ENCODE peak calls at places on chromosomes 16 and 17, in five cellular contexts. One of them, this sample, is unnamed.

GRCh38 chr16:4131621-4132020 is 15.4 kb upstream of the ADCY9 start:
- DNase-seq in HFF-Myc: no peak
- DNase-seq in cardiac fibroblast: no peak
- DNase-seq in mucosa of descending colon: no peak
- DNase-seq in right atrium auricular region: no peak
- DNase-seq in this sample: no peak

GRCh38 chr16:23857256-23857891 is 21.6 kb downstream of the PRKCB start:
- DNase-seq in HFF-Myc: no peak
- DNase-seq in cardiac fibroblast: no peak
- DNase-seq in mucosa of descending colon: no peak
- DNase-seq in right atrium auricular region: no peak
- DNase-seq in this sample: no peak

GRCh38 chr17:80219013-80219776 is 938 bp downstream of the SGSH start:
- DNase-seq in HFF-Myc: peak; percentile 45
- DNase-seq in cardiac fibroblast: peak; percentile 82
- DNase-seq in mucosa of descending colon: peak; percentile 81
- DNase-seq in right atrium auricular region: peak; percentile 87
- DNase-seq in this sample: peak; percentile 31

GRCh38 chr17:43713494-43714162 is 45.0 kb downstream of the SOST start:
- DNase-seq in HFF-Myc: no peak
- DNase-seq in cardiac fibroblast: peak; percentile 43
- DNase-seq in mucosa of descending colon: peak; percentile 16
- DNase-seq in right atrium auricular region: no peak
- DNase-seq in this sample: no peak

GRCh38 chr16:59030923-59031485 is 296.9 kb upstream of the GOT2 start:
- DNase-seq in HFF-Myc: no peak
- DNase-seq in cardiac fibroblast: no peak
- DNase-seq in mucosa of descending colon: no peak
- DNase-seq in right atrium auricular region: no peak
- DNase-seq in this sample: no peak

GRCh38 chr17:63431939-63432804 is 13.9 kb downstream of the CYB561 start:
- DNase-seq in HFF-Myc: no peak
- DNase-seq in cardiac fibroblast: peak; percentile 46
- DNase-seq in mucosa of descending colon: peak; percentile 55
- DNase-seq in right atrium auricular region: no peak
- DNase-seq in this sample: peak; percentile 88

GRCh38 chr17:8674344-8675305 is 44.1 kb upstream of the MYH10 start:
- DNase-seq in HFF-Myc: no peak
- DNase-seq in cardiac fibroblast: no peak
- DNase-seq in mucosa of descending colon: peak; percentile 17
- DNase-seq in right atrium auricular region: peak; percentile 89
- DNase-seq in this sample: no peak

GRCh38 chr16:84303023-84303422 is 8.3 kb downstream of the WFDC1 start:
- DNase-seq in HFF-Myc: no peak
- DNase-seq in cardiac fibroblast: no peak
- DNase-seq in mucosa of descending colon: no peak
- DNase-seq in right atrium auricular region: no peak
- DNase-seq in this sample: peak; percentile 50

GRCh38 chr17:72388765-72389473 is 268.1 kb downstream of the SOX9 start:
- DNase-seq in HFF-Myc: no peak
- DNase-seq in cardiac fibroblast: peak; percentile 31
- DNase-seq in mucosa of descending colon: no peak
- DNase-seq in right atrium auricular region: no peak
- DNase-seq in this sample: no peak

GRCh38 chr16:5865231-5865630 is 767.6 kb upstream of the EEF2KMT start:
- DNase-seq in HFF-Myc: no peak
- DNase-seq in cardiac fibroblast: no peak
- DNase-seq in mucosa of descending colon: no peak
- DNase-seq in right atrium auricular region: no peak
- DNase-seq in this sample: no peak

GRCh38 chr17:40518401-40519088 is 17.1 kb upstream of the TNS4 start:
- DNase-seq in HFF-Myc: no peak
- DNase-seq in cardiac fibroblast: peak; percentile 63
- DNase-seq in mucosa of descending colon: peak; percentile 41
- DNase-seq in right atrium auricular region: no peak
- DNase-seq in this sample: no peak

GRCh38 chr17:74642556-74642955 is 19.0 kb upstream of the CD300E start:
- DNase-seq in HFF-Myc: no peak
- DNase-seq in cardiac fibroblast: no peak
- DNase-seq in mucosa of descending colon: no peak
- DNase-seq in right atrium auricular region: no peak
- DNase-seq in this sample: no peak
- TF ChIP-seq CTCF in HFF-Myc: no peak
- TF ChIP-seq CTCF in cardiac fibroblast: no peak
- TF ChIP-seq CTCF in mucosa of descending colon: no peak
- TF ChIP-seq CTCF in right atrium auricular region: no peak
- TF ChIP-seq CTCF in this sample: no peak

GRCh38 chr17:45314761-45315549 is 1.9 kb downstream of the MAP3K14 start:
- DNase-seq in HFF-Myc: no peak
- DNase-seq in cardiac fibroblast: no peak
- DNase-seq in mucosa of descending colon: no peak
- DNase-seq in right atrium auricular region: no peak
- DNase-seq in this sample: no peak
- H3K4me3 ChIP-seq in HFF-Myc: peak overlapping the region; percentile 83
- H3K4me3 ChIP-seq in cardiac fibroblast: peak overlapping the region; percentile 76
- H3K4me3 ChIP-seq in mucosa of descending colon: peak overlapping the region; percentile 4
- H3K4me3 ChIP-seq in right atrium auricular region: peak overlapping the region; percentile 73
- H3K4me3 ChIP-seq in this sample: peak overlapping the region; percentile 95

GRCh38 chr17:1725642-1726511 is 1.4 kb downstream of the WDR81 start:
- DNase-seq in HFF-Myc: no peak
- DNase-seq in cardiac fibroblast: no peak
- DNase-seq in mucosa of descending colon: no peak
- DNase-seq in right atrium auricular region: no peak
- DNase-seq in this sample: no peak
- TF ChIP-seq CTCF in HFF-Myc: no peak
- TF ChIP-seq CTCF in cardiac fibroblast: no peak
- TF ChIP-seq CTCF in mucosa of descending colon: no peak
- TF ChIP-seq CTCF in right atrium auricular region: no peak
- TF ChIP-seq CTCF in this sample: no peak

GRCh38 chr17:81520021-81520894 is 7.7 kb upstream of the ACTG1 start:
- DNase-seq in HFF-Myc: no peak
- DNase-seq in cardiac fibroblast: no peak
- DNase-seq in mucosa of descending colon: peak; percentile 19
- DNase-seq in right atrium auricular region: no peak
- DNase-seq in this sample: no peak
- H3K4me3 ChIP-seq in HFF-Myc: no peak overlapping the region
- H3K4me3 ChIP-seq in cardiac fibroblast: no peak overlapping the region
- H3K4me3 ChIP-seq in mucosa of descending colon: no peak overlapping the region
- H3K4me3 ChIP-seq in right atrium auricular region: no peak overlapping the region
- H3K4me3 ChIP-seq in this sample: no peak overlapping the region

GRCh38 chr16:19177111-19177747 is 9.2 kb downstream of the SYT17 start:
- DNase-seq in HFF-Myc: no peak
- DNase-seq in cardiac fibroblast: no peak
- DNase-seq in mucosa of descending colon: no peak
- DNase-seq in right atrium auricular region: no peak
- DNase-seq in this sample: no peak
- TF ChIP-seq CTCF in HFF-Myc: peak; percentile 11
- TF ChIP-seq CTCF in cardiac fibroblast: no peak
- TF ChIP-seq CTCF in mucosa of descending colon: no peak
- TF ChIP-seq CTCF in right atrium auricular region: no peak
- TF ChIP-seq CTCF in this sample: no peak

GRCh38 chr17:76139801-76140660 is 1.0 kb downstream of the FOXJ1 start:
- DNase-seq in HFF-Myc: no peak
- DNase-seq in cardiac fibroblast: no peak
- DNase-seq in mucosa of descending colon: peak; percentile 60
- DNase-seq in right atrium auricular region: no peak
- DNase-seq in this sample: no peak
- H3K4me3 ChIP-seq in HFF-Myc: no peak overlapping the region
- H3K4me3 ChIP-seq in cardiac fibroblast: no peak overlapping the region
- H3K4me3 ChIP-seq in mucosa of descending colon: no peak overlapping the region
- H3K4me3 ChIP-seq in right atrium auricular region: no peak overlapping the region
- H3K4me3 ChIP-seq in this sample: no peak overlapping the region

GRCh38 chr16:1375298-1375640 is 23.5 kb downstream of the GNPTG start:
- DNase-seq in HFF-Myc: no peak
- DNase-seq in cardiac fibroblast: no peak
- DNase-seq in mucosa of descending colon: no peak
- DNase-seq in right atrium auricular region: no peak
- DNase-seq in this sample: no peak
- TF ChIP-seq CTCF in HFF-Myc: no peak
- TF ChIP-seq CTCF in cardiac fibroblast: no peak
- TF ChIP-seq CTCF in mucosa of descending colon: no peak
- TF ChIP-seq CTCF in right atrium auricular region: no peak
- TF ChIP-seq CTCF in this sample: no peak

This sample was measured in AG09309.